ENCODE peak calls at places on chromosome 12, in five cellular contexts. T is RWPE1; A is activated naive CD4-positive, alpha-beta T cell treated with anti-CD3 and anti-CD28 coated beads for 36 hours; U is HEK293T; J is CD8-positive, alpha-beta T cell. Z is an unnamed sample.

GRCh38 chr12:94534761-94535613 is 75.3 kb upstream of the CEP83 start:
- DNase-seq in T (no peak), A (no peak), U (no peak), J (no peak), Z (peak; percentile 33)

GRCh38 chr12:118136559-118137003 is 657 bp downstream of the PEBP1 start:
- DNase-seq in T (peak; percentile 44), A (peak; percentile 49), U (peak; percentile 21), J (peak; percentile 21), Z (peak; percentile 41)

GRCh38 chr12:101839324-101840283 is 8.8 kb upstream of the GNPTAB start:
- DNase-seq in T (peak; percentile 63), A (peak; percentile 84), U (peak; percentile 65), J (peak; percentile 61), Z (peak; percentile 80)

GRCh38 chr12:95116773-95117172 is 43.4 kb upstream of the NR2C1 start:
- DNase-seq in T (peak; percentile 96), A (peak; percentile 15), U (no peak), J (no peak), Z (no peak)

GRCh38 chr12:126424696-126425095 is 1359.5 kb downstream of the AACS start:
- DNase-seq in T (no peak), A (no peak), U (no peak), J (no peak), Z (no peak)

GRCh38 chr12:54390176-54390667 is 5.7 kb upstream of the ZNF385A start:
- DNase-seq in T (peak; percentile 79), A (no peak), U (no peak), J (no peak), Z (peak; percentile 81)

GRCh38 chr12:58321414-58321813 is 380.0 kb downstream of the ATP23 start:
- DNase-seq in T (no peak), A (no peak), U (no peak), J (no peak), Z (no peak)

GRCh38 chr12:122909442-122910288 is 13.7 kb upstream of the VPS37B start:
- DNase-seq in T (no peak), A (no peak), U (no peak), J (no peak), Z (no peak)

GRCh38 chr12:91331371-91331770 is 148.8 kb upstream of the DCN start:
- DNase-seq in T (no peak), A (no peak), U (no peak), J (no peak), Z (no peak)

GRCh38 chr12:28536088-28536487 is 345.8 kb downstream of the CCDC91 start:
- DNase-seq in T (peak; percentile 6), A (no peak), U (no peak), J (no peak), Z (no peak)

GRCh38 chr12:85794551-85794950 is 41.7 kb downstream of the RASSF9 start:
- DNase-seq in T (no peak), A (no peak), U (no peak), J (no peak), Z (no peak)

Z was measured in KBM-7.